ENCODE peak calls at places on chromosomes 3 and 15, in five cellular contexts. Q is tibial nerve, D is testis, U is right lobe of liver, C is vagina. L is an unnamed sample.

GRCh38 chr3:128426128-128426921 is 40.4 kb downstream of the DNAJB8 start:
- DNase-seq in D (peak; percentile 41), C (no peak), Q (peak; percentile 10), U (peak; percentile 67), L (no peak)

GRCh38 chr3:180018588-180018987 is 18.1 kb downstream of the PEX5L start:
- DNase-seq in D (no peak), C (no peak), U (no peak), Q (no peak), L (no peak)

GRCh38 chr3:38334656-38335055 is 11.9 kb upstream of the XYLB start:
- DNase-seq in Q (no peak), D (no peak), U (no peak), C (no peak), L (no peak)

GRCh38 chr3:58047806-58048205 is 39.6 kb downstream of the FLNB start:
- DNase-seq in D (no peak), U (no peak), Q (no peak), C (no peak), L (no peak)

GRCh38 chr3:42539871-42540714 is 37.6 kb downstream of the VIPR1 start:
- DNase-seq in C (no peak), U (no peak), Q (peak; percentile 36), D (peak; percentile 74), L (no peak)

GRCh38 chr15:65051266-65051665 is 6.1 kb downstream of the SLC51B start:
- DNase-seq in U (no peak), Q (no peak), C (no peak), D (no peak), L (no peak)

GRCh38 chr3:110969229-110970211 is 102.1 kb upstream of the NECTIN3 start:
- DNase-seq in Q (no peak), C (no peak), D (no peak), U (no peak), L (no peak)

GRCh38 chr15:101016581-101016980 is 97.4 kb downstream of the LRRK1 start:
- DNase-seq in D (peak; percentile 12), Q (peak; percentile 3), C (peak; percentile 40), U (no peak), L (peak; percentile 32)

GRCh38 chr15:37032091-37032775 is 68.1 kb downstream of the MEIS2 start:
- DNase-seq in D (no peak), C (no peak), U (no peak), Q (no peak), L (no peak)

GRCh38 chr15:69997701-69998273 is 99.9 kb downstream of the TLE3 start:
- DNase-seq in C (no peak), U (no peak), D (no peak), Q (peak; percentile 13), L (no peak)

GRCh38 chr3:186452517-186452916 is 90.5 kb upstream of the DGKG start:
- DNase-seq in Q (no peak), C (no peak), D (no peak), U (no peak), L (no peak)

GRCh38 chr3:126340943-126341754 is 16.1 kb downstream of the KLF15 start:
- DNase-seq in Q (no peak), U (peak; percentile 92), D (peak; percentile 9), C (no peak), L (peak; percentile 38)

GRCh38 chr3:120469440-120470415 is 18.9 kb upstream of the FSTL1 start:
- DNase-seq in D (peak; percentile 18), U (no peak), C (no peak), Q (no peak), L (no peak)

GRCh38 chr15:85730001-85730820 is 64.5 kb downstream of the KLHL25 start:
- DNase-seq in C (no peak), D (peak; percentile 70), Q (peak; percentile 86), U (no peak), L (no peak)

GRCh38 chr3:87766736-87767135 is 292.1 kb downstream of the CGGBP1 start:
- DNase-seq in D (no peak), C (no peak), U (no peak), Q (no peak), L (no peak)

GRCh38 chr3:184166671-184167070 is 8.0 kb upstream of the AP2M1 start:
- DNase-seq in Q (no peak), C (no peak), U (no peak), D (no peak), L (no peak)

GRCh38 chr3:189883113-189883753 is 237.5 kb downstream of the P3H2 start:
- DNase-seq in Q (no peak), U (no peak), C (no peak), D (no peak), L (no peak)

GRCh38 chr3:169965562-169965961 is 1.0 kb upstream of the SEC62 start:
- DNase-seq in Q (no peak), U (no peak), C (no peak), D (no peak), L (no peak)

GRCh38 chr3:169968224-169968623 is 1.6 kb downstream of the SEC62 start:
- DNase-seq in Q (no peak), U (no peak), C (no peak), D (no peak), L (no peak)

GRCh38 chr3:169964176-169964575 is 2.4 kb upstream of the SEC62 start:
- DNase-seq in D (no peak), C (no peak), Q (no peak), U (no peak), L (no peak)

GRCh38 chr3:169966951-169967915 is 626 bp downstream of the SEC62 start:
- DNase-seq in Q (peak; percentile 23), C (no peak), U (peak; percentile 75), D (peak; percentile 67), L (peak; percentile 82)

GRCh38 chr3:169966086-169966950 is at the start of gene SEC62:
- DNase-seq in D (peak; percentile 96), Q (peak; percentile 88), U (peak; percentile 96), C (no peak), L (peak; percentile 96)
- TF ChIP-seq CTCF in D (peak; percentile 37), Q (peak; percentile 22), U (peak; percentile 37), C (no peak), L (no peak)

GRCh38 chr3:157159037-157159761 is 748 bp downstream of the CCNL1 start:
- DNase-seq in C (no peak), U (peak; percentile 82), D (peak; percentile 65), Q (peak; percentile 45), L (peak; percentile 87)
- TF ChIP-seq POLR2A in C (no peak), U (peak; percentile 72), D (no peak), Q (no peak), L (peak; percentile 25)

GRCh38 chr3:169710619-169711018 is 47.1 kb upstream of the MECOM start:
- DNase-seq in U (no peak), D (no peak), Q (no peak), C (no peak), L (no peak)
- H3K4me3 ChIP-seq in U (no peak overlapping the region), D (no peak overlapping the region), Q (no peak overlapping the region), C (no peak overlapping the region), L (no peak overlapping the region)

GRCh38 chr3:112810561-112810960 is 36.1 kb downstream of the CD200R1L start:
- DNase-seq in U (no peak), D (no peak), C (no peak), Q (no peak), L (no peak)
- TF ChIP-seq CTCF in U (no peak), D (no peak), C (no peak), Q (no peak), L (no peak)

DNA sequence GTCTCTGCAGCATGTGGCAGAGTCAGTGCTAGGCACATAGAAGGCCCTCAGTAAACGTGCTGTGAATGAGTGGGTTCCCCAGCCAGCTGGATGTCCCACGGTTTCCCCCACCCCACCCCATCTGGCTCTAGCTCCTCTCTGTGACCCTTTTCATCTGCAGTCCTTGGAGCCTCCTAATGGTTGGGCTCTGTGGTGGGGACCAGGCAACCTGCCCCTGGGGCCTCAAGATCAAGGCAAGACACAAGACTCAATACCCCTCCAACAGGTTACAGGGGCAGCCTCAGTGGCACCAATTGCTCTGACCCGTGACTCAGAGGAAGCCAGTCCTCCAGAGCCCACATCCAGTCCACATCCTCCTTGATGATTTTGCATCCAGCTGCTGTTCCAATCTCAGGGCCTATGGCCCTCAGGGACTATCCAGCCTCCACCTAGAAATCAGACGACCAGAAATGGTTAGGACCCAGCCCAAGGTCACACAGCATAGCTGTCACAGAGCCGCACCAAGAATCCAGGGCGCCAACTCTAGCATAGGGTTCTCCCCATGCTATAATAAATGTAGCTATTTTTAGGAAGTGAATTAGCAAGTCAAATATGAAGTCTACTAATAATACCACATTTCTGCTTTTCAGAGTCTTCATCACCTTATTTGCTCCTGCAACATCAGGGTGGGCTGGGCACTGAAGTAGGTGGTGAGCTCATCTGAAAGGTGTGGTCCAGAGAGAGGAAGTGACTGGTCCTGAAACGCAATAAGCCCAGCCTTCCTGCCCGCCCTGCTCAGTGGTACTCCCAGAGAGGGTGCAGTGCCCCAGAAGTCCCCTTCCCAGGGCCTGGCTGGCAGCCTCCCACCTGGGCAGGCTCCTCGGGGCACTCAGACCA is 17.4 kb upstream of the CYP11A1 start:
- DNase-seq in D (no peak), Q (no peak), C (no peak), U (peak; percentile 47), L (no peak)
- TF ChIP-seq POLR2A in D (no peak), Q (no peak), C (no peak), U (no peak), L (no peak)

GRCh38 chr3:150104564-150104963 is 133.9 kb upstream of the PFN2 start:
- DNase-seq in D (no peak), U (no peak), C (no peak), Q (no peak), L (no peak)

GRCh38 chr3:150105886-150106612 is 135.4 kb upstream of the PFN2 start:
- DNase-seq in U (no peak), C (no peak), Q (no peak), D (no peak), L (no peak)

GRCh38 chr3:150107429-150108175 is 136.9 kb upstream of the PFN2 start:
- DNase-seq in C (no peak), Q (no peak), U (no peak), D (no peak), L (no peak)

GRCh38 chr3:150106752-150107428 is 136.2 kb upstream of the PFN2 start:
- DNase-seq in Q (no peak), D (no peak), U (no peak), C (no peak), L (no peak)

GRCh38 chr3:150105025-150105424 is 134.3 kb upstream of the PFN2 start:
- DNase-seq in D (no peak), C (no peak), Q (no peak), U (no peak), L (no peak)
- H3K4me3 ChIP-seq in D (no peak overlapping the region), C (no peak overlapping the region), Q (no peak overlapping the region), U (no peak overlapping the region), L (no peak overlapping the region)

GRCh38 chr3:197801801-197802504 is 10.9 kb downstream of the LRCH3 start:
- DNase-seq in D (no peak), Q (peak; percentile 27), C (no peak), U (no peak), L (no peak)
- TF ChIP-seq CTCF in D (no peak), Q (no peak), C (no peak), U (peak; percentile 36), L (peak; percentile 21)